ENCODE peak calls at places on chromosomes 11 and 22, in seven cellular contexts. U is DMS79 treated with DMSO at 0.1 percent for 48 hours; B is activated T-helper 1 cell treated with anti-CD3 and anti-CD28 coated beads, Interleukin-12 subunit alpha, Interleukin-12 subunit beta, Interleukin-2, Interleukin-4 antibody, amounts not matched to agents 30 ng/mL and 10 ng/mL and 1 ng/mL, durations not matched to agents 14 hours and 24 hours and 36 hours; C is effector memory CD4-positive, alpha-beta T cell; H is activated CD4-positive, CD25-positive, alpha-beta regulatory T cell treated with anti-CD3 and anti-CD28 coated beads, Interleukin-2, amount 50 U/mL, for 16 hours; V is NCI-H748 treated with DMSO at 0.1 percent for 48 hours; W is pancreas. T is an unnamed sample.

GRCh38 chr11:35288311-35288710 is 131.0 kb downstream of the SLC1A2 start:
- DNase-seq in H (no peak), C (no peak), B (no peak), W (no peak), U (no peak), V (no peak), T (no peak)

GRCh38 chr11:99229544-99229943 is 208.8 kb downstream of the CNTN5 start:
- DNase-seq in C (no peak), V (no peak), H (no peak), W (no peak), B (no peak), U (no peak), T (no peak)

GRCh38 chr11:120587299-120587698 is 75.8 kb downstream of the GRIK4 start:
- DNase-seq in H (no peak), V (no peak), C (no peak), B (no peak), U (no peak), W (no peak), T (no peak)

GRCh38 chr11:128187377-128187776 is 400.0 kb downstream of the ETS1 start:
- DNase-seq in W (no peak), H (no peak), B (no peak), C (no peak), U (no peak), V (no peak), T (no peak)

GRCh38 chr11:72618801-72619200 is 55.4 kb downstream of the PDE2A start:
- DNase-seq in C (no peak), B (no peak), H (no peak), U (no peak), V (no peak), W (no peak), T (no peak)

GRCh38 chr11:122104381-122104780 is 11.6 kb downstream of the BLID start:
- DNase-seq in H (no peak), V (no peak), W (no peak), C (no peak), B (no peak), U (no peak), T (no peak)

GRCh38 chr11:10477690-10478046 is 22.6 kb downstream of the AMPD3 start:
- DNase-seq in B (no peak), W (no peak), H (no peak), C (no peak), V (no peak), U (no peak), T (no peak)

GRCh38 chr22:30324008-30324730 is 2.6 kb downstream of the TBC1D10A start:
- DNase-seq in U (no peak), C (no peak), V (no peak), B (peak), H (no peak), W (no peak), T (no peak)

GRCh38 chr11:36361472-36361871 is 65.4 kb downstream of the PRR5L start:
- DNase-seq in W (no peak), U (no peak), H (no peak), C (no peak), B (no peak), V (no peak), T (no peak)

GRCh38 chr22:43829448-43829821 is 17.3 kb upstream of the EFCAB6 start:
- DNase-seq in W (no peak), H (no peak), B (no peak), V (no peak), C (no peak), U (no peak), T (no peak)

GRCh38 chr22:19750666-19751490 is 9.7 kb upstream of the TBX1 start:
- DNase-seq in U (no peak), C (no peak), W (no peak), H (no peak), V (no peak), B (no peak), T (no peak)

GRCh38 chr11:93984205-93984586 is 37.0 kb upstream of the HEPHL1 start:
- DNase-seq in U (no peak), V (no peak), H (no peak), C (no peak), B (no peak), W (no peak), T (no peak)

GRCh38 chr22:38041760-38042584 is 15.2 kb upstream of the PICK1 start:
- DNase-seq in U (no peak), V (no peak), H (no peak), W (no peak), B (no peak), C (no peak), T (no peak)

T was measured in thyroid gland.